ENCODE peak calls at places on chromosome 13, in six cellular contexts. T is GM23338, R is transverse colon, E is HL-60, O is stomach, W is GM12878. P is an unnamed sample.
A peak's percentile ranks its signal among the peaks of the same experiment; 100 is the strongest.

GRCh38 chr13:109698779-109699178 is 87.6 kb downstream of the IRS2 start:
- DNase-seq in T (no peak), E (no peak), O (no peak), R (no peak), W (no peak), P (no peak)

GRCh38 chr13:84571264-84571663 is 689.0 kb upstream of the SLITRK1 start:
- DNase-seq in R (no peak), E (no peak), T (peak; percentile 52), W (no peak), O (no peak), P (no peak)

GRCh38 chr13:50198508-50198907 is 183.3 kb downstream of the KCNRG start:
- DNase-seq in W (no peak), E (peak; percentile 73), R (no peak), O (no peak), T (no peak), P (no peak)

GRCh38 chr13:21231426-21231945 is 55.0 kb downstream of the MRPL57 start:
- DNase-seq in E (no peak), W (no peak), R (no peak), O (no peak), T (no peak), P (no peak)

GRCh38 chr13:79392882-79393563 is 13.0 kb downstream of the RBM26 start:
- DNase-seq in R (no peak), T (no peak), E (no peak), W (no peak), O (no peak), P (no peak)

GRCh38 chr13:114230117-114230516 is 4.6 kb upstream of the CDC16 start:
- DNase-seq in R (no peak), O (no peak), W (no peak), E (peak; percentile 51), T (peak; percentile 83), P (peak; percentile 8)

GRCh38 chr13:75648446-75648845 is 12.3 kb downstream of the LMO7 start:
- DNase-seq in W (no peak), O (no peak), R (no peak), T (no peak), E (no peak), P (no peak)

GRCh38 chr13:85631801-85632200 is 167.4 kb downstream of the SLITRK6 start:
- DNase-seq in R (no peak), E (no peak), W (no peak), O (no peak), T (no peak), P (no peak)

GRCh38 chr13:82713681-82714405 is 1168.4 kb downstream of the SLITRK1 start:
- DNase-seq in O (no peak), W (no peak), T (no peak), E (no peak), R (no peak), P (no peak)

GRCh38 chr13:49429061-49429460 is 14.8 kb downstream of the CAB39L start:
- DNase-seq in E (no peak), T (no peak), R (no peak), W (no peak), O (no peak), P (no peak)

GRCh38 chr13:20294497-20294896 is 62.4 kb upstream of the GJB6 start:
- DNase-seq in R (no peak), W (no peak), T (peak; percentile 73), O (no peak), E (no peak), P (no peak)

GRCh38 chr13:41557719-41558118 is 100.4 kb downstream of the RGCC start:
- DNase-seq in W (no peak), O (no peak), R (no peak), T (no peak), E (no peak), P (no peak)

GRCh38 chr13:114064516-114065140 is 67.8 kb downstream of the RASA3 start:
- DNase-seq in O (peak; percentile 51), E (no peak), R (peak; percentile 40), T (no peak), W (no peak), P (no peak)

GRCh38 chr13:112220296-112220875 is 153.4 kb downstream of the SOX1 start:
- DNase-seq in E (no peak), W (no peak), T (no peak), R (no peak), O (no peak), P (no peak)

GRCh38 chr13:45396548-45397095 is 21.6 kb downstream of the SLC25A30 start:
- DNase-seq in O (peak; percentile 57), W (no peak), T (no peak), E (no peak), R (no peak), P (no peak)

GRCh38 chr13:95296326-95296939 is 4.8 kb downstream of the ABCC4 start:
- DNase-seq in W (no peak), E (no peak), R (peak; percentile 66), T (peak; percentile 80), O (peak; percentile 72), P (no peak)

GRCh38 chr13:31200636-31200970 is 828 bp downstream of the B3GLCT start:
- DNase-seq in O (peak; percentile 50), E (no peak), T (peak; percentile 46), R (peak; percentile 63), W (no peak), P (no peak)

GRCh38 chr13:26784704-26785639 is 24.4 kb upstream of the GPR12 start:
- DNase-seq in R (peak; percentile 27), O (no peak), E (no peak), W (no peak), T (peak; percentile 53), P (no peak)

GRCh38 chr13:41658057-41658642 is 200.8 kb downstream of the RGCC start:
- DNase-seq in E (no peak), W (no peak), T (peak; percentile 26), O (no peak), R (no peak), P (no peak)

GRCh38 chr13:86725105-86725504 is 925.9 kb upstream of the SLITRK6 start:
- DNase-seq in T (peak; percentile 69), O (no peak), W (no peak), E (no peak), R (no peak), P (no peak)

GRCh38 chr13:99434258-99434788 is 66.9 kb upstream of the TM9SF2 start:
- DNase-seq in E (no peak), O (peak; percentile 54), R (peak; percentile 44), T (peak; percentile 73), W (no peak), P (no peak)

GRCh38 chr13:91369432-91369831 is 21.9 kb downstream of the MIR17HG start:
- DNase-seq in W (no peak), T (no peak), E (no peak), O (no peak), R (no peak), P (no peak)

GRCh38 chr13:87614276-87614675 is 56.9 kb upstream of the SLITRK5 start:
- DNase-seq in R (no peak), T (no peak), W (no peak), O (no peak), E (no peak), P (no peak)

DNA sequence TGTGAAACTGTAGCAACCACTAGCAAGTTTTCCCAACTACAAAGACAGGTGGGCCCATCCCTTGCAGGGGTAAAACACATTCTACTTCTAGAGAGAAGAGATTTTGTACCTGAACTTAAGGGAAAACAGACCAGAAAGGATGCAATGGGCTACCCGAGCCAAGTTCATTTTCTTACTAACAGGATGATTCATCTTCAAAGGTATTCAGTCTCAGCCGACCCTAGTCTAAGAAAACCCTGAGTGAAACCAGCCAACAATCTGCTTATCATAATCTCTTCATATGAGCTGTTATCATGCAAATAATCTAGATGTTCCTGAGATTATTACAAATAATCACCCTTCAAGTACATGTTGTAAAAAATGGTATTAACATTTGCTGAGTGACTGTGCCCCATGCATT is 15.6 kb downstream of the PABPC3 start:
- DNase-seq in O (no peak), R (no peak), W (no peak), E (no peak), T (no peak), P (no peak)
- TF ChIP-seq POLR2AphosphoS5 in O (no peak), R (no peak), W (no peak), E (no peak), T (no peak), P (no peak)

DNA sequence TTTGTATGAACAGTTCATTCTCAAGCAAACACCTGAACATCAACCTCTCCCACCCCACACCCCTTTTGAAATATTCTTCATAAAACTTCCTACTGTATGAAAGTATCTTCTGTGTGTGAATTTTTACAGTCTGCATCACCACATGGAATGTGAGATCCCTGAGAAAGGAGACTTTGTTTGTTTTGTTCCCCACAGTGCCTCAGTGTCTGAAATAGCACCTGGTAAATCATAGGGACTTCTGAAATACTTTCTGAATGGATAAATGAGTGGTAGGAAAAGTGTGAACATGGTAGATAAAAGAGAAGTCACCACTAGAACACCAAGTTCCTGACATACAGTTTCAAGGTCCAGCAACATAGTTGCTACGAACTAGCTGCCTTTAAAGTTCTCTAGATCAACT is 1071.2 kb downstream of the EFNB2 start:
- DNase-seq in W (no peak), R (no peak), O (no peak), T (no peak), E (no peak), P (no peak)
- H3K27ac ChIP-seq in W (no peak overlapping the region), R (no peak overlapping the region), O (no peak overlapping the region), T (no peak overlapping the region), E (no peak overlapping the region), P (no peak overlapping the region)

GRCh38 chr13:34031629-34032028 is 213.7 kb downstream of the RFC3 start:
- DNase-seq in O (no peak), T (no peak), W (no peak), E (no peak), R (no peak), P (no peak)

GRCh38 chr13:34035676-34036325 is 217.9 kb downstream of the RFC3 start:
- DNase-seq in E (no peak), T (no peak), O (no peak), R (no peak), W (no peak), P (no peak)

GRCh38 chr13:34037636-34038325 is 219.8 kb downstream of the RFC3 start:
- DNase-seq in R (no peak), O (no peak), T (peak; percentile 34), W (no peak), E (no peak), P (no peak)

GRCh38 chr13:34035178-34035577 is 217.2 kb downstream of the RFC3 start:
- DNase-seq in E (no peak), O (no peak), T (no peak), W (no peak), R (no peak), P (no peak)

GRCh38 chr13:34034411-34034810 is 216.5 kb downstream of the RFC3 start:
- DNase-seq in R (no peak), T (no peak), E (no peak), O (no peak), W (no peak), P (no peak)
- TF ChIP-seq CTCF in R (no peak), T (no peak), E (no peak), O (no peak), W (no peak), P (no peak)

DNA sequence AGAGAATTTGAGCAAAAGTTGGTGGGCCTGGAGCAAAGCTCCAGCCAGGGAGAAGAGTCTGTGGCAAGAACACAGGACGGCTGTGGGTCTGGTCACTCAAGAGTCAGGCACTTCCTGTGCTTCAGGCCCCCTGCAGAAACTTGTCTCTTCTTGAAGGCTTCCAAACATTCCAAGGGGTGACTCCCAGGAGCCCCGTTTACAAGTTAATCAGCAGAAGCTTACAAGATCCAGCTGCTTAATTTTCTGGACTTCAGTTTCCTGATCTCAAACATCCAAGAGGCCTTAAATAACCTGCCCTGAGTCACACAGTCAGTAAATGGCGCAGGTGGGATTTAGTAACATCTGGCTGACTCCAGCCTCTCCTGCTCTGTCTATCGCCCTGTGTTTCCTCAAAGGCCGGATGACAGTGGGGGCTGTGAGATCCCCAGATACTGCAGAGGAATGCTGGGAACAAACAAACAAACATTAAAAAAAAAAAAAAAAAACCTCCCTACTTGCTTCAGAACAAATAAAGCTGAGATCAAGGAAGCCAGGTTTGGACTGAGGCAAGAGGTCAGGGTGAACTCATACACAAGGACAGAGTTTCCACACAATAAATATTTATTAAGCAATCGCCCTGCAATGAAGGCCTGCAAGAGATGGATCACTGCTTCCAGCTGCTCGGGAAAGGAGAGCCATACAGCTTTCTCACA is 175.4 kb upstream of the RFC3 start:
- DNase-seq in E (peak; percentile 67), T (no peak), O (no peak), R (peak; percentile 43), W (no peak), P (peak; percentile 95)
- TF ChIP-seq POLR2AphosphoS5 in E (no peak), T (no peak), O (peak; percentile 54), R (peak; percentile 65), W (no peak), P (peak; percentile 10)